ENCODE peak calls at places on chromosome 1, in five cellular contexts. M is IMR-90, I is neuronal stem cell, W is H1, P is mesenchymal stem cell. J is an unnamed sample. For H3K36me3, the result is how much of the 10 kb centered on the place peaks cover.

GRCh38 chr1:52746189-52746588 is 19.9 kb downstream of the ZYG11B start:
- DNase-seq in M (no peak), I (no peak), W (no peak), P (no peak), J (no peak)

GRCh38 chr1:21900766-21901472 is 36.2 kb downstream of the HSPG2 start:
- DNase-seq in M (no peak), I (no peak), W (no peak), P (no peak), J (no peak)

GRCh38 chr1:3639397-3639911 is 10.4 kb downstream of the WRAP73 start:
- DNase-seq in M (no peak), I (no peak), W (no peak), P (no peak), J (no peak)

GRCh38 chr1:246632584-246633168 is 66.4 kb downstream of the CNST start:
- DNase-seq in M (peak), I (no peak), W (no peak), P (peak), J (peak)

GRCh38 chr1:165392634-165393571 is 36.4 kb upstream of the LMX1A start:
- DNase-seq in M (peak), I (peak), W (no peak), P (peak), J (peak)

GRCh38 chr1:51736702-51737101 is 119.8 kb downstream of the OSBPL9 start:
- DNase-seq in M (peak), I (no peak), W (no peak), P (peak), J (no peak)

GRCh38 chr1:247638011-247638410 is 32.6 kb downstream of the OR2G3 start:
- DNase-seq in M (no peak), I (no peak), W (no peak), P (no peak), J (no peak)

GRCh38 chr1:93694039-93694438 is 12.4 kb upstream of the BCAR3 start:
- DNase-seq in M (no peak), I (no peak), W (no peak), P (no peak), J (no peak)

GRCh38 chr1:98001764-98002163 is 80.9 kb upstream of the DPYD start:
- DNase-seq in M (peak), I (no peak), W (no peak), P (peak), J (no peak)

DNA sequence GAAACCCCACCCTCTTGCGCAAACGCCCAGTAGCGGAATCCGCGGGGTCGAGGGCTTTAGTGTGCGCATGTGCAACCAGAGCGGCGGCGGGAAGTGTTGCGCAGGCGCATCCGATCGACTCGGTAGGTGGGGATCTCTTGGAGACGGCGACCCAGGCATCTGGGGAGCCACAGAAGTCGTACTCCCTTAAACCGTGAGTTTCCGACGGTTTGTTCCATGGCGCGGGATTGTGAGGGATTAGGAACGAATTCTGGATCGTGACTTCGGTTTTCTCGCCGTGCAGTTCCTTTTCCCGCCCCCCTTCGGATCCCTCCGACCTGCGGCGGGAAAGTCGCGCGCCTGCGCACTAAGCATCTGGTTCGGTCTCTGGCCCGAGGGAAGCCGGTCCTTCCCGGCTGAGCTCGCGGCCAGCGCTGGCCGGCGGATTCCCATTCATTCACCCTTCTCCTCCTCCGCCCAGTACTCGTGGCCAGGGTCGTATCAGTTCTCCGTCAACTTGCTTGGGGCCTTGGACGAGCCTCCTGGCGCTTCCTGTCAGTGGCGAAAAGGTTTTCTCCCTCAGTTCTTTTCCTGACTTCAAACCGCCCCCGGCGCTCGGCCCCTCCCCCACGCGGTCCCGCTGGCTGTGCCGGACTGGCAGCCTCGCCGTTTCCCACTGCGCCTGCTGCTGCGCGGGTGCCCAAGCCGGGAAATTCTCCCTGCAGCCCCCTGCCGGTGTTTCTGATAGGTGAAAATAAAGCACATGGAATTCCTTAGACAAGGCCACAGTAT is at the start of gene CDC7:
- DNase-seq in M (peak), I (peak), W (peak), P (peak), J (peak)
- H3K14ac ChIP-seq in M (peak), I (peak), W (no peak), P (no peak), J (peak)

GRCh38 chr1:151266821-151267220 is 12.3 kb downstream of the PSMD4 start:
- DNase-seq in M (no peak), I (no peak), W (no peak), P (no peak), J (no peak)
- H3K36me3 ChIP-seq in M (half or more), I (under half), W (under half), P (half or more), J (under half)

GRCh38 chr1:151277249-151277648 is 4.8 kb upstream of the ZNF687 start:
- DNase-seq in M (no peak), I (no peak), W (no peak), P (peak), J (peak)

GRCh38 chr1:151282883-151283725 is 1.0 kb downstream of the ZNF687 start:
- DNase-seq in M (no peak), I (peak), W (no peak), P (peak), J (peak)

GRCh38 chr1:151284013-151284577 is 2.0 kb downstream of the ZNF687 start:
- DNase-seq in M (no peak), I (no peak), W (no peak), P (no peak), J (no peak)

GRCh38 chr1:151281969-151282882 is at the start of gene ZNF687:
- DNase-seq in M (peak), I (peak), W (peak), P (peak), J (peak)

DNA sequence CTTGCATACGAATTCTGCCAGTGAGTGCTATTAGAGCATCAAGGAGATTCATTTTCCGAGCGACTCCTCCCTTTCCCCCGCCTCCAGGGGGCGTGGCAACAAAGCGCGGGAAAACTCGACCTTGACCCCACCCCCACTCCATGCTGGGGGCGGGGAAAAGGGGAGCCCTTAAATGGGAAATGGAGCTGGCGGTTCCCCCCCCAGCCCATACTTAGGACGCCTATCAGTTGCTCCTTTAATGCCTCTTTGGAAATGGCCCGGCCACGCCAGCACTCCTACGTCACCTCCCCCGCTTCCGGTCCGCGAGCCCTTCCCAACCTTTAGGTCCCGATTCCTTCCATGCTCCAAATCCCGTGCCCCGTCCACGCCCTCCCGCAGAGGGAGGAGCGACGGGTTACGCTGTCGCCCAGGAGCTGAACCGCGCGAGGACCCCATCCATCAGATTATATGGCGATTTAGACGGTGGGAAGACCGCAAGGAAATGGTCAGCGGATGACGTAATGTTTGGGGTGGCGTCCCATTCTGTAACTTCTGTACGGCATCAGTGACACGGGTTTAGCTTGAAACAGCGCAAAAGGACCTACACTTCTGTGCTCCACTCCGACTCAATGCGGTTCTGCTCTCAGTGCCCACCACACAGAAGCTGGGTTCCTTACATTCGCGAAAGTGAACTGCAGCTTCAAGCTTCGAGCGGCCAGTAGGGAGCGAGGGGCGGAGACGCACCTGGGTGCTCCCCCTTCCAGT is 702 bp upstream of the ZNF687 start:
- DNase-seq in M (peak), I (peak), W (peak), P (peak), J (peak)
- H2BK5ac ChIP-seq in M (peak), I (peak), W (peak), P (peak), J (peak)

DNA sequence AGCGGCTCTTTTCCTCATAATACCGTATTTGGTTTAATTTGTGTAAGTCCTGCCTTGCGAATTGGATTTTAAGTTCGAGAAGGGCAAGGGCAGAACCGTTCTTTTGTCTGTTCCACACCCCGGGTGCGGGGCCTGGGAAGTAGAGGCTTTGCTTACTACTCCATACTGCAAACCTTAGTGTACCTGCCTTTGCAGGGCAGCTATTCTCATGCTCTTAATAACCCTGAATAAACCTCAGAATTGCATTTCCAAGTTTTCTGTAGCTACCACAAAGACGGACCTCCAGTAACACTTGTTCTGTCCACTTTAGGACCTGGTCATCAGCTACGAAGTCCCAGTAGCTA is 657 bp upstream of the HNRNPU start:
- DNase-seq in M (no peak), I (no peak), W (no peak), P (no peak), J (no peak)
- H3K14ac ChIP-seq in M (peak), I (no peak), W (no peak), P (no peak), J (peak)

DNA sequence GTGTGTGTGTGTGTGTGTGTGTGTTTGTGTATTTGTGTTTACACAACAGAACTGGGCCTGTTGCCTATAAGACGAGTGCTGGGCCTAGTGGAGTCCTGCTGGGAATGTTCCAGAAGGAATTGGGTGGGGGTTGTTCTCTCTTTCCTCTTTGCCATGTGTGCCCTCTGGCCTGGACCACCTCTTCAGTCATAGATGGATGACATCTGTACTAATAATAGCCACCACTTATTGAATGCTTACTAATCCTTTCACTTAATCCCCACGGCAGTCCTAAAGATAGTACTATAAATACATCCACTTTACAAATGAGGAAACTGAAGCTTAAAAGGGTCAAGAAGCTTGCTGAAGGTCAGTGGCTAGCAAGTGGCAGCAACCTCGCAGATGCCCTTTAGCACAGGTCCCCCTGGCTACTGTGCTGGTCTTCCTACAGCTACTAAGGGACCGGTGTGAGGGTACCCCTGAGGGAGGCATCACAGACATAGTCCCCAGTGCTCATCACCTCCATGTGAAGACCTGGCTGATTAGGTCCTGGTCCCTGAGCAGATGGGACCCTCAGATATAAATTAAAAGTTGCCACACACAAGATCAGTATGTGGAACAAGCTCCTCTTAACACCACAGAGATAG is 55.2 kb upstream of the KIF1B start:
- DNase-seq in M (peak), I (no peak), W (no peak), P (peak), J (no peak)
- H3K36me3 ChIP-seq in M (under half), I (under half), W (under half), P (under half), J (under half)